ENCODE peak calls at places on chromosomes 1 and 21, in six cellular contexts. One of them, this sample, is unnamed.

GRCh38 chr1:211616231-211617031 is 37.5 kb upstream of the SLC30A1 start:
- DNase-seq in stimulated activated CD4-positive, alpha-beta T cell treated with anti-CD3 and anti-CD28 coated beads, Interleukin-15, amount 100 ng/mL, for 24 hours: no peak
- DNase-seq in tibial artery: peak
- DNase-seq in HT-29: no peak
- DNase-seq in LHCN-M2: no peak
- DNase-seq in COR-L47: no peak
- DNase-seq in this sample: no peak

GRCh38 chr1:160550572-160551034 is 27.5 kb upstream of the SLAMF6 start:
- DNase-seq in stimulated activated CD4-positive, alpha-beta T cell treated with anti-CD3 and anti-CD28 coated beads, Interleukin-15, amount 100 ng/mL, for 24 hours: peak
- DNase-seq in tibial artery: no peak
- DNase-seq in HT-29: no peak
- DNase-seq in LHCN-M2: no peak
- DNase-seq in COR-L47: no peak
- DNase-seq in this sample: no peak

GRCh38 chr1:23566304-23566703 is 7.0 kb upstream of the ID3 start:
- DNase-seq in stimulated activated CD4-positive, alpha-beta T cell treated with anti-CD3 and anti-CD28 coated beads, Interleukin-15, amount 100 ng/mL, for 24 hours: no peak
- DNase-seq in tibial artery: no peak
- DNase-seq in HT-29: no peak
- DNase-seq in LHCN-M2: no peak
- DNase-seq in COR-L47: no peak
- DNase-seq in this sample: no peak

GRCh38 chr21:44728716-44729115 is 17.3 kb upstream of the TSPEAR start:
- DNase-seq in stimulated activated CD4-positive, alpha-beta T cell treated with anti-CD3 and anti-CD28 coated beads, Interleukin-15, amount 100 ng/mL, for 24 hours: no peak
- DNase-seq in tibial artery: no peak
- DNase-seq in HT-29: no peak
- DNase-seq in LHCN-M2: no peak
- DNase-seq in COR-L47: no peak
- DNase-seq in this sample: no peak

GRCh38 chr1:112818990-112819689 is 104.0 kb upstream of the PPM1J start:
- DNase-seq in stimulated activated CD4-positive, alpha-beta T cell treated with anti-CD3 and anti-CD28 coated beads, Interleukin-15, amount 100 ng/mL, for 24 hours: no peak
- DNase-seq in tibial artery: no peak
- DNase-seq in HT-29: peak
- DNase-seq in LHCN-M2: peak
- DNase-seq in COR-L47: no peak
- DNase-seq in this sample: no peak

GRCh38 chr1:245261786-245262185 is 107.0 kb downstream of the KIF26B start:
- DNase-seq in stimulated activated CD4-positive, alpha-beta T cell treated with anti-CD3 and anti-CD28 coated beads, Interleukin-15, amount 100 ng/mL, for 24 hours: no peak
- DNase-seq in tibial artery: no peak
- DNase-seq in HT-29: no peak
- DNase-seq in LHCN-M2: no peak
- DNase-seq in COR-L47: no peak
- DNase-seq in this sample: peak

GRCh38 chr1:21381354-21381753 is 58.6 kb upstream of the NBPF3 start:
- DNase-seq in stimulated activated CD4-positive, alpha-beta T cell treated with anti-CD3 and anti-CD28 coated beads, Interleukin-15, amount 100 ng/mL, for 24 hours: no peak
- DNase-seq in tibial artery: no peak
- DNase-seq in HT-29: peak
- DNase-seq in LHCN-M2: no peak
- DNase-seq in COR-L47: no peak
- DNase-seq in this sample: no peak

GRCh38 chr1:234512376-234512965 is 33.5 kb upstream of the TARBP1 start:
- DNase-seq in stimulated activated CD4-positive, alpha-beta T cell treated with anti-CD3 and anti-CD28 coated beads, Interleukin-15, amount 100 ng/mL, for 24 hours: no peak
- DNase-seq in tibial artery: no peak
- DNase-seq in HT-29: no peak
- DNase-seq in LHCN-M2: no peak
- DNase-seq in COR-L47: no peak
- DNase-seq in this sample: no peak

GRCh38 chr1:244735854-244736561 is 83.1 kb downstream of the DESI2 start:
- DNase-seq in stimulated activated CD4-positive, alpha-beta T cell treated with anti-CD3 and anti-CD28 coated beads, Interleukin-15, amount 100 ng/mL, for 24 hours: no peak
- DNase-seq in tibial artery: no peak
- DNase-seq in HT-29: no peak
- DNase-seq in LHCN-M2: no peak
- DNase-seq in COR-L47: no peak
- DNase-seq in this sample: no peak

GRCh38 chr1:55894521-55894920 is 679.4 kb upstream of the USP24 start:
- DNase-seq in stimulated activated CD4-positive, alpha-beta T cell treated with anti-CD3 and anti-CD28 coated beads, Interleukin-15, amount 100 ng/mL, for 24 hours: no peak
- DNase-seq in tibial artery: no peak
- DNase-seq in HT-29: no peak
- DNase-seq in LHCN-M2: peak
- DNase-seq in COR-L47: no peak
- DNase-seq in this sample: no peak

GRCh38 chr1:208775841-208776240 is 531.7 kb upstream of the PLXNA2 start:
- DNase-seq in stimulated activated CD4-positive, alpha-beta T cell treated with anti-CD3 and anti-CD28 coated beads, Interleukin-15, amount 100 ng/mL, for 24 hours: no peak
- DNase-seq in tibial artery: no peak
- DNase-seq in HT-29: no peak
- DNase-seq in LHCN-M2: no peak
- DNase-seq in COR-L47: no peak
- DNase-seq in this sample: no peak

GRCh38 chr1:88892146-88892877 is 945 bp upstream of the GTF2B start:
- DNase-seq in stimulated activated CD4-positive, alpha-beta T cell treated with anti-CD3 and anti-CD28 coated beads, Interleukin-15, amount 100 ng/mL, for 24 hours: no peak
- DNase-seq in tibial artery: no peak
- DNase-seq in HT-29: peak
- DNase-seq in LHCN-M2: peak
- DNase-seq in COR-L47: peak
- DNase-seq in this sample: no peak

GRCh38 chr1:221874285-221875003 is 132.6 kb upstream of the DUSP10 start:
- DNase-seq in stimulated activated CD4-positive, alpha-beta T cell treated with anti-CD3 and anti-CD28 coated beads, Interleukin-15, amount 100 ng/mL, for 24 hours: no peak
- DNase-seq in tibial artery: no peak
- DNase-seq in HT-29: no peak
- DNase-seq in LHCN-M2: peak
- DNase-seq in COR-L47: no peak
- DNase-seq in this sample: peak

GRCh38 chr1:229018674-229019295 is 252.1 kb upstream of the RAB4A start:
- DNase-seq in stimulated activated CD4-positive, alpha-beta T cell treated with anti-CD3 and anti-CD28 coated beads, Interleukin-15, amount 100 ng/mL, for 24 hours: no peak
- DNase-seq in tibial artery: no peak
- DNase-seq in HT-29: no peak
- DNase-seq in LHCN-M2: no peak
- DNase-seq in COR-L47: no peak
- DNase-seq in this sample: no peak

GRCh38 chr1:95095833-95096217 is 21.3 kb upstream of the TLCD4 start:
- DNase-seq in stimulated activated CD4-positive, alpha-beta T cell treated with anti-CD3 and anti-CD28 coated beads, Interleukin-15, amount 100 ng/mL, for 24 hours: no peak
- DNase-seq in tibial artery: no peak
- DNase-seq in HT-29: no peak
- DNase-seq in LHCN-M2: no peak
- DNase-seq in COR-L47: no peak
- DNase-seq in this sample: no peak

GRCh38 chr1:53369034-53369750 is 41.3 kb upstream of the LRP8 start:
- DNase-seq in stimulated activated CD4-positive, alpha-beta T cell treated with anti-CD3 and anti-CD28 coated beads, Interleukin-15, amount 100 ng/mL, for 24 hours: no peak
- DNase-seq in tibial artery: peak
- DNase-seq in HT-29: no peak
- DNase-seq in LHCN-M2: no peak
- DNase-seq in COR-L47: no peak
- DNase-seq in this sample: peak

GRCh38 chr1:14265515-14265914 is 333.0 kb upstream of the KAZN start:
- DNase-seq in stimulated activated CD4-positive, alpha-beta T cell treated with anti-CD3 and anti-CD28 coated beads, Interleukin-15, amount 100 ng/mL, for 24 hours: no peak
- DNase-seq in tibial artery: no peak
- DNase-seq in HT-29: no peak
- DNase-seq in LHCN-M2: no peak
- DNase-seq in COR-L47: no peak
- DNase-seq in this sample: no peak

GRCh38 chr1:84689514-84690396 is 506 bp downstream of the SSX2IP start:
- DNase-seq in stimulated activated CD4-positive, alpha-beta T cell treated with anti-CD3 and anti-CD28 coated beads, Interleukin-15, amount 100 ng/mL, for 24 hours: peak
- DNase-seq in tibial artery: peak
- DNase-seq in HT-29: peak
- DNase-seq in LHCN-M2: peak
- DNase-seq in COR-L47: peak
- DNase-seq in this sample: peak

GRCh38 chr1:202752799-202753198 is 42.5 kb upstream of the SYT2 start:
- DNase-seq in stimulated activated CD4-positive, alpha-beta T cell treated with anti-CD3 and anti-CD28 coated beads, Interleukin-15, amount 100 ng/mL, for 24 hours: no peak
- DNase-seq in tibial artery: no peak
- DNase-seq in HT-29: no peak
- DNase-seq in LHCN-M2: peak
- DNase-seq in COR-L47: no peak
- DNase-seq in this sample: no peak

GRCh38 chr1:151898519-151898991 is 10.8 kb downstream of the THEM4 start:
- DNase-seq in stimulated activated CD4-positive, alpha-beta T cell treated with anti-CD3 and anti-CD28 coated beads, Interleukin-15, amount 100 ng/mL, for 24 hours: peak
- DNase-seq in tibial artery: no peak
- DNase-seq in HT-29: peak
- DNase-seq in LHCN-M2: no peak
- DNase-seq in COR-L47: no peak
- DNase-seq in this sample: no peak

GRCh38 chr1:88946845-88947244 is 45.6 kb downstream of the KYAT3 start:
- DNase-seq in stimulated activated CD4-positive, alpha-beta T cell treated with anti-CD3 and anti-CD28 coated beads, Interleukin-15, amount 100 ng/mL, for 24 hours: peak
- DNase-seq in tibial artery: no peak
- DNase-seq in HT-29: no peak
- DNase-seq in LHCN-M2: no peak
- DNase-seq in COR-L47: no peak
- DNase-seq in this sample: no peak